ENCODE peak calls at places on chromosome 2, in nine cellular contexts. K is AG09309; O is Calu3; S is hepatic stellate cell; A is fibroblast of pulmonary artery; B is activated T-cell treated with anti-CD3 and anti-CD28 coated beads, Interleukin-2, amount 50 U/mL, for 72 hours; X is cardiac fibroblast; D is omental fat pad; W is GM12865. F is an unnamed sample.

GRCh38 chr2:132896073-132896472 is 226.1 kb upstream of the LYPD1 start:
- DNase-seq in K (no peak), O (no peak), S (no peak), A (no peak), B (no peak), X (no peak), D (no peak), W (peak; percentile 31), F (no peak)

GRCh38 chr2:10847008-10847407 is 34.4 kb upstream of the PDIA6 start:
- DNase-seq in K (no peak), O (no peak), S (no peak), A (no peak), B (no peak), X (no peak), D (no peak), W (no peak), F (no peak)

GRCh38 chr2:236887519-236887918 is 198.2 kb upstream of the COPS8 start:
- DNase-seq in K (peak; percentile 14), O (no peak), S (peak; percentile 46), A (peak; percentile 62), B (no peak), X (peak; percentile 74), D (no peak), W (no peak), F (no peak)

GRCh38 chr2:24708537-24709152 is 84.5 kb downstream of the PTRHD1 start:
- DNase-seq in K (no peak), O (no peak), S (no peak), A (peak; percentile 52), B (no peak), X (peak; percentile 29), D (no peak), W (no peak), F (no peak)

GRCh38 chr2:18855027-18855426 is 265.7 kb upstream of the NT5C1B start:
- DNase-seq in K (no peak), O (no peak), S (peak; percentile 5), A (peak; percentile 38), B (no peak), X (peak; percentile 33), D (no peak), W (no peak), F (peak; percentile 18)

GRCh38 chr2:43312751-43313641 is 86.6 kb upstream of the ZFP36L2 start:
- DNase-seq in K (peak; percentile 65), O (no peak), S (peak; percentile 61), A (no peak), B (no peak), X (no peak), D (no peak), W (no peak), F (no peak)

GRCh38 chr2:227509824-227510619 is 38.1 kb downstream of the AGFG1 start:
- DNase-seq in K (no peak), O (no peak), S (no peak), A (peak; percentile 31), B (no peak), X (peak; percentile 38), D (no peak), W (no peak), F (no peak)

GRCh38 chr2:239953418-239954061 is 71.6 kb downstream of the NDUFA10 start:
- DNase-seq in K (no peak), O (no peak), S (peak; percentile 62), A (peak; percentile 31), B (no peak), X (peak; percentile 44), D (no peak), W (no peak), F (no peak)

GRCh38 chr2:96142217-96143113 is 2.8 kb downstream of the DUSP2 start:
- DNase-seq in K (no peak), O (no peak), S (no peak), A (no peak), B (peak; percentile 86), X (no peak), D (no peak), W (peak; percentile 85), F (no peak)

GRCh38 chr2:144703852-144704324 is 184.0 kb upstream of the ZEB2 start:
- DNase-seq in K (peak; percentile 39), O (peak; percentile 38), S (no peak), A (peak; percentile 87), B (no peak), X (peak; percentile 71), D (no peak), W (no peak), F (no peak)